ENCODE peak calls at places on chromosome 14, in seven cellular contexts. A is transverse colon, B is H54, K is GM23248, P is RPMI7951, G is head of caudate nucleus, O is activated T-cell treated with anti-CD3 and anti-CD28 coated beads for 1 hour. F is an unnamed sample.

GRCh38 chr14:47710581-47710980 is 35.2 kb upstream of the MDGA2 start:
- DNase-seq in A (no peak), B (no peak), K (no peak), P (no peak), G (no peak), O (no peak), F (no peak)

GRCh38 chr14:90336401-90336800 is 4.7 kb upstream of the NRDE2 start:
- DNase-seq in A (no peak), B (no peak), K (no peak), P (no peak), G (no peak), O (no peak), F (no peak)

GRCh38 chr14:20803221-20803620 is 577 bp upstream of the RNASE1 start:
- DNase-seq in A (no peak), B (no peak), K (no peak), P (no peak), G (no peak), O (no peak), F (no peak)

GRCh38 chr14:100850841-100851585 is 25.1 kb downstream of the MEG3 start:
- DNase-seq in A (peak; percentile 92), B (peak; percentile 83), K (peak; percentile 64), P (no peak), G (no peak), O (peak; percentile 80), F (peak; percentile 69)

GRCh38 chr14:85531594-85532391 is 1.8 kb downstream of the FLRT2 start:
- DNase-seq in A (no peak), B (no peak), K (peak; percentile 94), P (peak; percentile 86), G (peak; percentile 91), O (no peak), F (peak; percentile 79)

GRCh38 chr14:95222870-95223398 is 65.6 kb upstream of the DICER1 start:
- DNase-seq in A (no peak), B (no peak), K (peak; percentile 47), P (peak; percentile 11), G (no peak), O (no peak), F (no peak)

GRCh38 chr14:24398298-24398942 is 383 bp upstream of the NYNRIN start:
- DNase-seq in A (peak; percentile 48), B (no peak), K (no peak), P (no peak), G (no peak), O (no peak), F (no peak)

GRCh38 chr14:77039285-77040058 is 11.0 kb upstream of the IRF2BPL start:
- DNase-seq in A (peak; percentile 39), B (no peak), K (peak; percentile 66), P (peak; percentile 71), G (no peak), O (no peak), F (no peak)

GRCh38 chr14:49992901-49993335 is 100.0 kb downstream of the ARF6 start:
- DNase-seq in A (no peak), B (no peak), K (peak; percentile 95), P (peak; percentile 88), G (no peak), O (no peak), F (peak; percentile 88)

GRCh38 chr14:93332032-93332852 is 594 bp downstream of the BTBD7 start:
- DNase-seq in A (peak; percentile 73), B (peak; percentile 43), K (peak; percentile 72), P (peak; percentile 60), G (no peak), O (no peak), F (peak; percentile 20)

GRCh38 chr14:50520947-50521815 is 11.2 kb downstream of the MAP4K5 start:
- DNase-seq in A (peak; percentile 19), B (no peak), K (peak; percentile 90), P (peak; percentile 68), G (no peak), O (no peak), F (peak; percentile 66)

GRCh38 chr14:96264850-96265249 is 8.8 kb downstream of the BDKRB1 start:
- DNase-seq in A (no peak), B (no peak), K (peak; percentile 59), P (no peak), G (no peak), O (no peak), F (peak; percentile 41)

GRCh38 chr14:94132285-94132887 is 3.0 kb upstream of the IFI27L2 start:
- DNase-seq in A (peak; percentile 51), B (no peak), K (peak; percentile 83), P (peak; percentile 63), G (no peak), O (peak; percentile 43), F (peak; percentile 69)